ENCODE peak calls at places on chromosomes 7 and 10, in nine cellular contexts. One of them, this sample, is unnamed.

GRCh38 chr10:120823251-120823650 is 27.9 kb upstream of the WDR11 start:
- DNase-seq in CD8-positive, alpha-beta T cell: no peak
- DNase-seq in neural progenitor cell: no peak
- DNase-seq in A673: no peak
- DNase-seq in CD4-positive, alpha-beta memory T cell: no peak
- DNase-seq in upper lobe of left lung: no peak
- DNase-seq in dorsolateral prefrontal cortex: no peak
- DNase-seq in colonic mucosa: no peak
- DNase-seq in SJSA1: no peak
- DNase-seq in this sample: no peak

GRCh38 chr7:90492250-90492649 is 22.8 kb downstream of the PTTG1IP2 start:
- DNase-seq in CD8-positive, alpha-beta T cell: no peak
- DNase-seq in neural progenitor cell: no peak
- DNase-seq in A673: no peak
- DNase-seq in CD4-positive, alpha-beta memory T cell: no peak
- DNase-seq in upper lobe of left lung: no peak
- DNase-seq in dorsolateral prefrontal cortex: no peak
- DNase-seq in colonic mucosa: no peak
- DNase-seq in SJSA1: no peak
- DNase-seq in this sample: no peak

GRCh38 chr7:84102213-84102612 is 92.4 kb downstream of the SEMA3A start:
- DNase-seq in CD8-positive, alpha-beta T cell: no peak
- DNase-seq in neural progenitor cell: no peak
- DNase-seq in A673: no peak
- DNase-seq in CD4-positive, alpha-beta memory T cell: no peak
- DNase-seq in upper lobe of left lung: no peak
- DNase-seq in dorsolateral prefrontal cortex: no peak
- DNase-seq in colonic mucosa: no peak
- DNase-seq in SJSA1: no peak
- DNase-seq in this sample: no peak

GRCh38 chr7:28613262-28613661 is 200.9 kb downstream of the CREB5 start:
- DNase-seq in CD8-positive, alpha-beta T cell: no peak
- DNase-seq in neural progenitor cell: no peak
- DNase-seq in A673: peak; percentile 7
- DNase-seq in CD4-positive, alpha-beta memory T cell: no peak
- DNase-seq in upper lobe of left lung: no peak
- DNase-seq in dorsolateral prefrontal cortex: no peak
- DNase-seq in colonic mucosa: no peak
- DNase-seq in SJSA1: no peak
- DNase-seq in this sample: peak; percentile 61

GRCh38 chr7:152329469-152329868 is 106.3 kb downstream of the KMT2C start:
- DNase-seq in CD8-positive, alpha-beta T cell: no peak
- DNase-seq in neural progenitor cell: no peak
- DNase-seq in A673: no peak
- DNase-seq in CD4-positive, alpha-beta memory T cell: no peak
- DNase-seq in upper lobe of left lung: no peak
- DNase-seq in dorsolateral prefrontal cortex: no peak
- DNase-seq in colonic mucosa: no peak
- DNase-seq in SJSA1: no peak
- DNase-seq in this sample: no peak

GRCh38 chr7:151313857-151314256 is 27.8 kb upstream of the NUB1 start:
- DNase-seq in CD8-positive, alpha-beta T cell: no peak
- DNase-seq in neural progenitor cell: no peak
- DNase-seq in A673: peak; percentile 19
- DNase-seq in CD4-positive, alpha-beta memory T cell: no peak
- DNase-seq in upper lobe of left lung: no peak
- DNase-seq in dorsolateral prefrontal cortex: no peak
- DNase-seq in colonic mucosa: peak; percentile 28
- DNase-seq in SJSA1: peak; percentile 37
- DNase-seq in this sample: no peak

GRCh38 chr10:22002531-22003110 is 909 bp downstream of the DNAJC1 start:
- DNase-seq in CD8-positive, alpha-beta T cell: peak; percentile 18
- DNase-seq in neural progenitor cell: peak; percentile 10
- DNase-seq in A673: peak; percentile 23
- DNase-seq in CD4-positive, alpha-beta memory T cell: no peak
- DNase-seq in upper lobe of left lung: no peak
- DNase-seq in dorsolateral prefrontal cortex: no peak
- DNase-seq in colonic mucosa: peak; percentile 25
- DNase-seq in SJSA1: no peak
- DNase-seq in this sample: peak; percentile 40

GRCh38 chr7:4226166-4226857 is 455.8 kb upstream of the FOXK1 start:
- DNase-seq in CD8-positive, alpha-beta T cell: no peak
- DNase-seq in neural progenitor cell: peak; percentile 56
- DNase-seq in A673: peak; percentile 40
- DNase-seq in CD4-positive, alpha-beta memory T cell: no peak
- DNase-seq in upper lobe of left lung: no peak
- DNase-seq in dorsolateral prefrontal cortex: no peak
- DNase-seq in colonic mucosa: no peak
- DNase-seq in SJSA1: no peak
- DNase-seq in this sample: no peak

GRCh38 chr7:44632196-44632595 is 25.8 kb downstream of the OGDH start:
- DNase-seq in CD8-positive, alpha-beta T cell: no peak
- DNase-seq in neural progenitor cell: no peak
- DNase-seq in A673: no peak
- DNase-seq in CD4-positive, alpha-beta memory T cell: no peak
- DNase-seq in upper lobe of left lung: no peak
- DNase-seq in dorsolateral prefrontal cortex: no peak
- DNase-seq in colonic mucosa: no peak
- DNase-seq in SJSA1: no peak
- DNase-seq in this sample: no peak

GRCh38 chr7:54989826-54990225 is 29.0 kb upstream of the EGFR start:
- DNase-seq in CD8-positive, alpha-beta T cell: no peak
- DNase-seq in neural progenitor cell: no peak
- DNase-seq in A673: no peak
- DNase-seq in CD4-positive, alpha-beta memory T cell: no peak
- DNase-seq in upper lobe of left lung: no peak
- DNase-seq in dorsolateral prefrontal cortex: no peak
- DNase-seq in colonic mucosa: no peak
- DNase-seq in SJSA1: no peak
- DNase-seq in this sample: no peak
- H3K27ac ChIP-seq in CD8-positive, alpha-beta T cell: no peak overlapping the region
- H3K27ac ChIP-seq in neural progenitor cell: no peak overlapping the region
- H3K27ac ChIP-seq in A673: no peak overlapping the region
- H3K27ac ChIP-seq in CD4-positive, alpha-beta memory T cell: no peak overlapping the region
- H3K27ac ChIP-seq in upper lobe of left lung: no peak overlapping the region
- H3K27ac ChIP-seq in dorsolateral prefrontal cortex: no peak overlapping the region
- H3K27ac ChIP-seq in colonic mucosa: no peak overlapping the region
- H3K27ac ChIP-seq in SJSA1: no peak overlapping the region
- H3K27ac ChIP-seq in this sample: no peak overlapping the region

GRCh38 chr7:106082087-106082854 is 29.8 kb downstream of the SYPL1 start:
- DNase-seq in CD8-positive, alpha-beta T cell: no peak
- DNase-seq in neural progenitor cell: no peak
- DNase-seq in A673: no peak
- DNase-seq in CD4-positive, alpha-beta memory T cell: no peak
- DNase-seq in upper lobe of left lung: peak; percentile 69
- DNase-seq in dorsolateral prefrontal cortex: no peak
- DNase-seq in colonic mucosa: no peak
- DNase-seq in SJSA1: no peak
- DNase-seq in this sample: no peak
- H3K27ac ChIP-seq in CD8-positive, alpha-beta T cell: no peak overlapping the region
- H3K27ac ChIP-seq in neural progenitor cell: no peak overlapping the region
- H3K27ac ChIP-seq in A673: no peak overlapping the region
- H3K27ac ChIP-seq in CD4-positive, alpha-beta memory T cell: no peak overlapping the region
- H3K27ac ChIP-seq in upper lobe of left lung: no peak overlapping the region
- H3K27ac ChIP-seq in dorsolateral prefrontal cortex: no peak overlapping the region
- H3K27ac ChIP-seq in colonic mucosa: no peak overlapping the region
- H3K27ac ChIP-seq in SJSA1: no peak overlapping the region
- H3K27ac ChIP-seq in this sample: no peak overlapping the region

GRCh38 chr10:122029503-122030199 is 40.7 kb downstream of the TACC2 start:
- DNase-seq in CD8-positive, alpha-beta T cell: no peak
- DNase-seq in neural progenitor cell: no peak
- DNase-seq in A673: no peak
- DNase-seq in CD4-positive, alpha-beta memory T cell: no peak
- DNase-seq in upper lobe of left lung: peak; percentile 71
- DNase-seq in dorsolateral prefrontal cortex: no peak
- DNase-seq in colonic mucosa: no peak
- DNase-seq in SJSA1: no peak
- DNase-seq in this sample: no peak
- H3K27ac ChIP-seq in CD8-positive, alpha-beta T cell: no peak overlapping the region
- H3K27ac ChIP-seq in neural progenitor cell: no peak overlapping the region
- H3K27ac ChIP-seq in A673: no peak overlapping the region
- H3K27ac ChIP-seq in CD4-positive, alpha-beta memory T cell: no peak overlapping the region
- H3K27ac ChIP-seq in upper lobe of left lung: no peak overlapping the region
- H3K27ac ChIP-seq in dorsolateral prefrontal cortex: no peak overlapping the region
- H3K27ac ChIP-seq in colonic mucosa: no peak overlapping the region
- H3K27ac ChIP-seq in SJSA1: no peak overlapping the region
- H3K27ac ChIP-seq in this sample: no peak overlapping the region

DNA sequence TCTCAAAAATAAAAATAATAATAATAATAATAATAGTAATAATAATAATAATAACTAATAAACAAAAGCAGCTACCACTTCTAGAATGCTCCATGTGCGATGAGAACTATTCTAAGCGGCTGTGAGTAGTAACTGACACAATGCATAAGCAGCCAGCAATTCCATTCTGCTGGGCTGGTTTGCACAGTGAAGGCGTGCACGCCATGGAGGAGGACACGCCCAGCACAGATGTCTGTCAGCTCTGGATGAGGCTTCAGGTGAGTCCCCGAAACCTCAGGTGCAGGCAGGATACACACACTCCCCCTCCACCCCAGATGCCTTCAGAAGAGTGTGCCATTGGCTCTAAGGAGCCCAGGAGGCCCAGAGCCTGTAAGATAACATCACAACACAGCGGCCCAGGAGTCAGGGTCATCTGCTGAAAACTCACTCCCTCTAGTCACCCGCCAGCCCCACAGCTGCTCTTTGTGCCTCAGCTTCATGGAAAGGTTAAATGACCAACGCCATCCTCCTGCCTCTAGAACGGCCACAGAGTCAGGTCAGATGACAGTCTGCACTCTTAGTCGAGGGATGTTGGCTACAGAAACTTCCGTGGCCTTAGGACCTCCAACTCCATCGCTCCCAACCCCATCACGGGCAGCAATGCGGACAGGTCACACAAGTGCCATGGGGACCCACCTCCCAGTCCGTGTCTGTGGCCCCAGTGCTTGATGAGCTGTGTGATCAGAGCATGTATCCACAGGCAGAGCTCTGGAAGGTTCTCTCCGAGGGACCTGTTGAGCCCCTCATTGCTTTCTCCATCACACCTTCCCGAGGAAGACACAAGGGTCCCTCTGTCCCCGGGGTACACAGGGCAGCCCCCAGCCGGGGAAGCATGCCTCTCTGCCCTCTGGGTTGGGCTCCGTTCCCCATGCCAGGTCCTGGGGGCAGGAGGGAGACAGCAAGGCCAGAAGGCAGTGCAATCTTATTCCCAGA is 103.9 kb downstream of the CTBP2 start:
- DNase-seq in CD8-positive, alpha-beta T cell: no peak
- DNase-seq in neural progenitor cell: peak; percentile 25
- DNase-seq in A673: no peak
- DNase-seq in CD4-positive, alpha-beta memory T cell: no peak
- DNase-seq in upper lobe of left lung: no peak
- DNase-seq in dorsolateral prefrontal cortex: no peak
- DNase-seq in colonic mucosa: no peak
- DNase-seq in SJSA1: no peak
- DNase-seq in this sample: no peak
- H3K27ac ChIP-seq in CD8-positive, alpha-beta T cell: no peak overlapping the region
- H3K27ac ChIP-seq in neural progenitor cell: peak overlapping the region; percentile 93
- H3K27ac ChIP-seq in A673: peak overlapping the region; percentile 48
- H3K27ac ChIP-seq in CD4-positive, alpha-beta memory T cell: no peak overlapping the region
- H3K27ac ChIP-seq in upper lobe of left lung: peak overlapping the region; percentile 85
- H3K27ac ChIP-seq in dorsolateral prefrontal cortex: peak overlapping the region; percentile 93
- H3K27ac ChIP-seq in colonic mucosa: peak overlapping the region; percentile 72
- H3K27ac ChIP-seq in SJSA1: peak overlapping the region; percentile 75
- H3K27ac ChIP-seq in this sample: no peak overlapping the region

This sample was measured in PC-9.